ENCODE peak calls at places on chromosomes 6 and 20, in ten cellular contexts. One of them, this sample, is unnamed.
A peak's percentile ranks its signal among the peaks of the same experiment; 100 is the strongest.

GRCh38 chr6:53426544-53427270 is 78.0 kb upstream of the ELOVL5 start:
- DNase-seq in AG04450: no peak
- DNase-seq in fibroblast of lung: no peak
- DNase-seq in astrocyte: no peak
- DNase-seq in H9: no peak
- DNase-seq in effector memory CD4-positive, alpha-beta T cell: no peak
- DNase-seq in body of pancreas: no peak
- DNase-seq in caudate nucleus: no peak
- DNase-seq in MM.1S: peak; percentile 75
- DNase-seq in ovary: no peak
- DNase-seq in this sample: no peak

GRCh38 chr6:152034631-152035030 is 227.1 kb downstream of the ESR1 start:
- DNase-seq in AG04450: no peak
- DNase-seq in fibroblast of lung: no peak
- DNase-seq in astrocyte: no peak
- DNase-seq in H9: no peak
- DNase-seq in effector memory CD4-positive, alpha-beta T cell: no peak
- DNase-seq in body of pancreas: no peak
- DNase-seq in caudate nucleus: no peak
- DNase-seq in MM.1S: no peak
- DNase-seq in ovary: no peak
- DNase-seq in this sample: no peak

GRCh38 chr6:110652520-110652919 is 162.7 kb downstream of the CDK19 start:
- DNase-seq in AG04450: no peak
- DNase-seq in fibroblast of lung: no peak
- DNase-seq in astrocyte: no peak
- DNase-seq in H9: no peak
- DNase-seq in effector memory CD4-positive, alpha-beta T cell: no peak
- DNase-seq in body of pancreas: no peak
- DNase-seq in caudate nucleus: no peak
- DNase-seq in MM.1S: no peak
- DNase-seq in ovary: no peak
- DNase-seq in this sample: no peak

GRCh38 chr20:41308290-41308691 is 9.2 kb downstream of the ZHX3 start:
- DNase-seq in AG04450: peak; percentile 59
- DNase-seq in fibroblast of lung: peak; percentile 89
- DNase-seq in astrocyte: peak; percentile 90
- DNase-seq in H9: no peak
- DNase-seq in effector memory CD4-positive, alpha-beta T cell: no peak
- DNase-seq in body of pancreas: no peak
- DNase-seq in caudate nucleus: no peak
- DNase-seq in MM.1S: no peak
- DNase-seq in ovary: no peak
- DNase-seq in this sample: no peak

GRCh38 chr6:26218824-26219223 is 131.6 kb downstream of the HFE start:
- DNase-seq in AG04450: no peak
- DNase-seq in fibroblast of lung: no peak
- DNase-seq in astrocyte: no peak
- DNase-seq in H9: no peak
- DNase-seq in effector memory CD4-positive, alpha-beta T cell: no peak
- DNase-seq in body of pancreas: no peak
- DNase-seq in caudate nucleus: no peak
- DNase-seq in MM.1S: no peak
- DNase-seq in ovary: no peak
- DNase-seq in this sample: no peak

GRCh38 chr6:74557236-74557635 is 648.6 kb downstream of the COL12A1 start:
- DNase-seq in AG04450: no peak
- DNase-seq in fibroblast of lung: peak; percentile 32
- DNase-seq in astrocyte: peak; percentile 21
- DNase-seq in H9: no peak
- DNase-seq in effector memory CD4-positive, alpha-beta T cell: no peak
- DNase-seq in body of pancreas: no peak
- DNase-seq in caudate nucleus: no peak
- DNase-seq in MM.1S: no peak
- DNase-seq in ovary: no peak
- DNase-seq in this sample: no peak

GRCh38 chr6:135423649-135424128 is 73.9 kb downstream of the AHI1 start:
- DNase-seq in AG04450: peak; percentile 8
- DNase-seq in fibroblast of lung: peak; percentile 36
- DNase-seq in astrocyte: peak; percentile 20
- DNase-seq in H9: no peak
- DNase-seq in effector memory CD4-positive, alpha-beta T cell: no peak
- DNase-seq in body of pancreas: no peak
- DNase-seq in caudate nucleus: no peak
- DNase-seq in MM.1S: peak; percentile 56
- DNase-seq in ovary: no peak
- DNase-seq in this sample: no peak

GRCh38 chr20:43583982-43584432 is 6.7 kb upstream of the IFT52 start:
- DNase-seq in AG04450: peak; percentile 92
- DNase-seq in fibroblast of lung: peak; percentile 97
- DNase-seq in astrocyte: peak; percentile 95
- DNase-seq in H9: no peak
- DNase-seq in effector memory CD4-positive, alpha-beta T cell: no peak
- DNase-seq in body of pancreas: peak; percentile 93
- DNase-seq in caudate nucleus: peak; percentile 71
- DNase-seq in MM.1S: peak; percentile 76
- DNase-seq in ovary: peak; percentile 66
- DNase-seq in this sample: peak; percentile 79

GRCh38 chr20:3819413-3820047 is 817 bp upstream of the AP5S1 start:
- DNase-seq in AG04450: no peak
- DNase-seq in fibroblast of lung: no peak
- DNase-seq in astrocyte: no peak
- DNase-seq in H9: no peak
- DNase-seq in effector memory CD4-positive, alpha-beta T cell: no peak
- DNase-seq in body of pancreas: no peak
- DNase-seq in caudate nucleus: no peak
- DNase-seq in MM.1S: no peak
- DNase-seq in ovary: peak; percentile 55
- DNase-seq in this sample: no peak

GRCh38 chr6:148819852-148820251 is 73.0 kb downstream of the UST start:
- DNase-seq in AG04450: no peak
- DNase-seq in fibroblast of lung: no peak
- DNase-seq in astrocyte: no peak
- DNase-seq in H9: no peak
- DNase-seq in effector memory CD4-positive, alpha-beta T cell: no peak
- DNase-seq in body of pancreas: no peak
- DNase-seq in caudate nucleus: no peak
- DNase-seq in MM.1S: no peak
- DNase-seq in ovary: no peak
- DNase-seq in this sample: no peak

GRCh38 chr20:56796345-56796744 is 167.2 kb downstream of the TFAP2C start:
- DNase-seq in AG04450: no peak
- DNase-seq in fibroblast of lung: no peak
- DNase-seq in astrocyte: no peak
- DNase-seq in H9: no peak
- DNase-seq in effector memory CD4-positive, alpha-beta T cell: no peak
- DNase-seq in body of pancreas: no peak
- DNase-seq in caudate nucleus: no peak
- DNase-seq in MM.1S: no peak
- DNase-seq in ovary: no peak
- DNase-seq in this sample: no peak

GRCh38 chr20:64037498-64038213 is 1.7 kb downstream of the C20orf204 start:
- DNase-seq in AG04450: no peak
- DNase-seq in fibroblast of lung: no peak
- DNase-seq in astrocyte: no peak
- DNase-seq in H9: peak; percentile 75
- DNase-seq in effector memory CD4-positive, alpha-beta T cell: no peak
- DNase-seq in body of pancreas: no peak
- DNase-seq in caudate nucleus: no peak
- DNase-seq in MM.1S: no peak
- DNase-seq in ovary: no peak
- DNase-seq in this sample: no peak

GRCh38 chr20:25496968-25497401 is 88.3 kb downstream of the NINL start:
- DNase-seq in AG04450: no peak
- DNase-seq in fibroblast of lung: peak; percentile 49
- DNase-seq in astrocyte: peak; percentile 31
- DNase-seq in H9: no peak
- DNase-seq in effector memory CD4-positive, alpha-beta T cell: no peak
- DNase-seq in body of pancreas: no peak
- DNase-seq in caudate nucleus: no peak
- DNase-seq in MM.1S: no peak
- DNase-seq in ovary: no peak
- DNase-seq in this sample: peak; percentile 77

GRCh38 chr6:18055714-18056382 is 66.6 kb downstream of the NHLRC1 start:
- DNase-seq in AG04450: no peak
- DNase-seq in fibroblast of lung: no peak
- DNase-seq in astrocyte: no peak
- DNase-seq in H9: no peak
- DNase-seq in effector memory CD4-positive, alpha-beta T cell: no peak
- DNase-seq in body of pancreas: no peak
- DNase-seq in caudate nucleus: no peak
- DNase-seq in MM.1S: no peak
- DNase-seq in ovary: no peak
- DNase-seq in this sample: no peak

GRCh38 chr6:57257911-57258541 is 35.9 kb upstream of the RAB23 start:
- DNase-seq in AG04450: peak; percentile 72
- DNase-seq in fibroblast of lung: peak; percentile 82
- DNase-seq in astrocyte: peak; percentile 78
- DNase-seq in H9: no peak
- DNase-seq in effector memory CD4-positive, alpha-beta T cell: no peak
- DNase-seq in body of pancreas: no peak
- DNase-seq in caudate nucleus: no peak
- DNase-seq in MM.1S: no peak
- DNase-seq in ovary: no peak
- DNase-seq in this sample: no peak

DNA sequence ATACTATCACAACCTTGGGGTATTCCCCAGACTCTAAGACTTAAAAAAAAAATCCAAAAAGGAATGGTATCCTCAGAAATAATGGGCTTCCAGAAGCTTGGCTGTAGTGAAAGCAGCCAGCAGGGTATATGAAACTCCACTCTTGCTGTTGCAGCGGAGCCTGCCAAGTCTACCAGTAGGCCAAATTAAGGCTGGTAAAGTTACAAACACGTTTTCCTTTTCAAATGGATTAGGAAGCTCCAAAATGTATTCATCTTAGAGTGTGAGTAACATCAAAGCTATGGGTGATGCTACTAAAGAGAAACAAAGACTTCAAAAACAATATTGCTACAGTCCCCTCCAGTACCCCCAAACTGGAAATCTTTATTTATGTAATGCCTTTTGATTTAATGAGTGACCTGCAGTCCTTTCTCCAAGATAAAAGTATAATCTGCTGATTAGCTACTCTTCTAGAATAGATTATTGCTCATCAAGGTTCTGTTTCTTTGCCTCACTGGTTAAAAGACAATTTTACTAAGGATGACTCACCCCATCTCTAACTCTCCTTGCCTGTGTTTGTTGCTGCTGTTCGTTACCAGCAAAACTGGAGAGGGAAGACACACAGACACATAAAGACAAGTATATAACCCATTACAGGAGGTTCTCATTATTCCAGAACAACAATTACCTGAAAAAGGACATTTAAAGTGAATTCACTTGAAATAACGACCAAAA is 84.9 kb downstream of the BTBD9 start:
- DNase-seq in AG04450: no peak
- DNase-seq in fibroblast of lung: peak; percentile 66
- DNase-seq in astrocyte: peak; percentile 62
- DNase-seq in H9: no peak
- DNase-seq in effector memory CD4-positive, alpha-beta T cell: no peak
- DNase-seq in body of pancreas: no peak
- DNase-seq in caudate nucleus: no peak
- DNase-seq in MM.1S: no peak
- DNase-seq in ovary: no peak
- DNase-seq in this sample: no peak
- H3K27ac ChIP-seq in AG04450: no peak overlapping the region
- H3K27ac ChIP-seq in fibroblast of lung: no peak overlapping the region
- H3K27ac ChIP-seq in astrocyte: peak overlapping the region; percentile 40
- H3K27ac ChIP-seq in H9: no peak overlapping the region
- H3K27ac ChIP-seq in effector memory CD4-positive, alpha-beta T cell: no peak overlapping the region
- H3K27ac ChIP-seq in body of pancreas: no peak overlapping the region
- H3K27ac ChIP-seq in caudate nucleus: no peak overlapping the region
- H3K27ac ChIP-seq in MM.1S: no peak overlapping the region
- H3K27ac ChIP-seq in ovary: no peak overlapping the region
- H3K27ac ChIP-seq in this sample: no peak overlapping the region

DNA sequence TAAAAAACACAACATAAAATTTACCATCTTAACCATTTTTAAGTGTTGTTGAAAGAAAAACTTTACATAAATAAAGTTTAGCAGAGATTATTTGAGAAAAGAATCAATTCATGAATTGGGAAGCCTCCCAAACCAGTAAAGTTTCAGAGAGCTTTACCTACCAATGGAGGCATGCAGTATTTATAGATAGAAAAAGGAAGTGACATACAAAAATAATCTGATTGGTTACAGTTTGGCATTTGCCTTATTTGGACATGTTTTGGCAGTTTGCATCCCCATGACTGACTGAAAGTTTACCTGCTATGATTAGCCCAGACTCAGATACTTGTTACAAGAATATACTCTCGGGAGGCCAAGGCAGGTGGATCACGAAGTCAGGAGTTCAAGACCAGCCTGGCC is 3.7 kb upstream of the CMTR1 start:
- DNase-seq in AG04450: no peak
- DNase-seq in fibroblast of lung: no peak
- DNase-seq in astrocyte: no peak
- DNase-seq in H9: no peak
- DNase-seq in effector memory CD4-positive, alpha-beta T cell: no peak
- DNase-seq in body of pancreas: no peak
- DNase-seq in caudate nucleus: no peak
- DNase-seq in MM.1S: peak; percentile 75
- DNase-seq in ovary: no peak
- DNase-seq in this sample: no peak
- H3K27ac ChIP-seq in AG04450: no peak overlapping the region
- H3K27ac ChIP-seq in fibroblast of lung: no peak overlapping the region
- H3K27ac ChIP-seq in astrocyte: no peak overlapping the region
- H3K27ac ChIP-seq in H9: no peak overlapping the region
- H3K27ac ChIP-seq in effector memory CD4-positive, alpha-beta T cell: no peak overlapping the region
- H3K27ac ChIP-seq in body of pancreas: no peak overlapping the region
- H3K27ac ChIP-seq in caudate nucleus: no peak overlapping the region
- H3K27ac ChIP-seq in MM.1S: peak overlapping the region; percentile 28
- H3K27ac ChIP-seq in ovary: no peak overlapping the region
- H3K27ac ChIP-seq in this sample: no peak overlapping the region

GRCh38 chr20:10221022-10221421 is 2.4 kb downstream of the SNAP25 start:
- DNase-seq in AG04450: no peak
- DNase-seq in fibroblast of lung: no peak
- DNase-seq in astrocyte: no peak
- DNase-seq in H9: no peak
- DNase-seq in effector memory CD4-positive, alpha-beta T cell: no peak
- DNase-seq in body of pancreas: no peak
- DNase-seq in caudate nucleus: no peak
- DNase-seq in MM.1S: no peak
- DNase-seq in ovary: no peak
- DNase-seq in this sample: no peak
- H3K27ac ChIP-seq in AG04450: no peak overlapping the region
- H3K27ac ChIP-seq in fibroblast of lung: no peak overlapping the region
- H3K27ac ChIP-seq in astrocyte: no peak overlapping the region
- H3K27ac ChIP-seq in H9: no peak overlapping the region
- H3K27ac ChIP-seq in effector memory CD4-positive, alpha-beta T cell: no peak overlapping the region
- H3K27ac ChIP-seq in body of pancreas: no peak overlapping the region
- H3K27ac ChIP-seq in caudate nucleus: no peak overlapping the region
- H3K27ac ChIP-seq in MM.1S: no peak overlapping the region
- H3K27ac ChIP-seq in ovary: no peak overlapping the region
- H3K27ac ChIP-seq in this sample: no peak overlapping the region

DNA sequence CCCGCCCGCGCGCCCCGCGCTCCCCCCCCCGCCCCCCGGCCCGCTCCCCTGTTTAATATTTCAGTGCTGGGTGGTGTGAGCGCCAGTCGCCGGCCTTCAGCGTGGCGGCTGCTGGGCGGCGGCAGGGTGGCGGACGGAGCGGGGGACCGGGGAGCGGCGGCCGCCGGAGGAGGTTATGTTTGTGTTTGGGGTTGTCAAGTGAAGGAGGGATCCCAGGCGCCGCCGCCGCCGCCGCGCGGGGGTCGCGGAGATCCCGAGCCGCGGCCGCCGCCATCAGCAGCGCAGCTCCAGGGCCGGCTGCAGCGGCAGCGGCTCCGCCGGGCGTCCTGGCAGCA is at the start of gene HIVEP1:
- DNase-seq in AG04450: no peak
- DNase-seq in fibroblast of lung: no peak
- DNase-seq in astrocyte: no peak
- DNase-seq in H9: no peak
- DNase-seq in effector memory CD4-positive, alpha-beta T cell: peak; percentile 6
- DNase-seq in body of pancreas: peak; percentile 48
- DNase-seq in caudate nucleus: peak; percentile 37
- DNase-seq in MM.1S: peak; percentile 22
- DNase-seq in ovary: peak; percentile 66
- DNase-seq in this sample: no peak
- H3K27ac ChIP-seq in AG04450: peak within 1 kb of the TSS; percentile 83
- H3K27ac ChIP-seq in fibroblast of lung: peak within 1 kb of the TSS; percentile 71
- H3K27ac ChIP-seq in astrocyte: peak within 1 kb of the TSS; percentile 89
- H3K27ac ChIP-seq in H9: peak within 1 kb of the TSS; percentile 53
- H3K27ac ChIP-seq in effector memory CD4-positive, alpha-beta T cell: peak within 1 kb of the TSS; percentile 81
- H3K27ac ChIP-seq in body of pancreas: peak within 1 kb of the TSS; percentile 98
- H3K27ac ChIP-seq in caudate nucleus: peak within 1 kb of the TSS; percentile 67
- H3K27ac ChIP-seq in MM.1S: peak within 1 kb of the TSS; percentile 83
- H3K27ac ChIP-seq in ovary: peak within 1 kb of the TSS; percentile 88
- H3K27ac ChIP-seq in this sample: peak within 1 kb of the TSS; percentile 97

This sample was measured in epithelial cell of prostate.